ENCODE peak calls at places on chromosome 17, in seven cellular contexts. W, V, S, J, K, B and F are unnamed samples.

GRCh38 chr17:69047368-69048263 is 13.1 kb downstream of the ABCA9 start:
- DNase-seq in S (no peak), W (peak), V (peak), J (no peak), K (no peak), B (no peak), F (peak)

GRCh38 chr17:42294469-42295398 is 6.4 kb downstream of the STAT5A start:
- DNase-seq in K (no peak), J (no peak), W (peak), S (no peak), V (no peak), B (no peak), F (no peak)

GRCh38 chr17:2025622-2026309 is 632 bp upstream of the RTN4RL1 start:
- DNase-seq in B (no peak), J (no peak), K (no peak), S (peak), V (peak), W (peak), F (no peak)

GRCh38 chr17:72119963-72120877 is 600 bp upstream of the SOX9 start:
- DNase-seq in J (no peak), V (peak), B (no peak), K (no peak), W (no peak), S (no peak), F (no peak)

GRCh38 chr17:75571197-75571884 is 16.3 kb upstream of the MYO15B start:
- DNase-seq in S (peak), J (no peak), V (no peak), K (no peak), B (peak), W (no peak), F (no peak)

GRCh38 chr17:11493947-11494346 is 104.3 kb upstream of the DNAH9 start:
- DNase-seq in S (no peak), W (no peak), J (no peak), V (no peak), K (no peak), B (no peak), F (no peak)

GRCh38 chr17:1967092-1967662 is 58.0 kb downstream of the RTN4RL1 start:
- DNase-seq in K (no peak), B (no peak), V (no peak), S (no peak), W (no peak), J (no peak), F (no peak)

GRCh38 chr17:18122991-18123753 is 14.6 kb downstream of the MYO15A start:
- DNase-seq in S (no peak), K (peak), B (no peak), J (no peak), W (no peak), V (no peak), F (no peak)

GRCh38 chr17:48612854-48613691 is 2.0 kb downstream of the HOXB8 start:
- DNase-seq in J (no peak), V (no peak), S (no peak), W (no peak), B (peak), K (no peak), F (no peak)

GRCh38 chr17:68542698-68543463 is 30.7 kb downstream of the PRKAR1A start:
- DNase-seq in V (no peak), J (no peak), S (no peak), W (no peak), K (no peak), B (no peak), F (no peak)

GRCh38 chr17:52673791-52674190 is 515.3 kb upstream of the CA10 start:
- DNase-seq in V (no peak), S (no peak), B (no peak), K (no peak), J (no peak), W (no peak), F (no peak)

GRCh38 chr17:21089145-21089544 is 37.6 kb upstream of the DHRS7B start:
- DNase-seq in K (no peak), J (no peak), W (no peak), V (no peak), B (no peak), S (no peak), F (peak)

GRCh38 chr17:65228734-65229390 is 91.7 kb downstream of the RGS9 start:
- DNase-seq in S (no peak), K (no peak), J (no peak), W (no peak), B (peak), V (no peak), F (no peak)

GRCh38 chr17:9371019-9371418 is 204.6 kb downstream of the STX8 start:
- DNase-seq in V (no peak), B (peak), J (no peak), K (no peak), S (no peak), W (no peak), F (peak)